ENCODE peak calls at places on chromosomes 4 and X, in six cellular contexts. X is GDM1; Q is neural crest cell; B is coronary artery; P is stimulated activated CD4-positive, alpha-beta T cell treated with anti-CD3 and anti-CD28 coated beads, Interleukin-12 subunit alpha, Interleukin-12 subunit beta, amount 100 ng/mL, for 48 hours; N is BJ. Y is an unnamed sample.

GRCh38 chr4:1247811-1248261 is 1.1 kb downstream of the CTBP1 start:
- DNase-seq in X (no peak), Q (no peak), B (peak), P (no peak), N (no peak), Y (no peak)

GRCh38 chrX:79133897-79134296 is 10.6 kb upstream of the GPR174 start:
- DNase-seq in X (no peak), Q (no peak), B (no peak), P (no peak), N (no peak), Y (no peak)

GRCh38 chr4:183728223-183729068 is 69.4 kb downstream of the TRAPPC11 start:
- DNase-seq in X (no peak), Q (no peak), B (no peak), P (no peak), N (no peak), Y (no peak)

GRCh38 chr4:72216539-72217277 is 184.9 kb downstream of the NPFFR2 start:
- DNase-seq in X (no peak), Q (no peak), B (no peak), P (no peak), N (no peak), Y (no peak)

GRCh38 chrX:116009871-116010710 is 160.5 kb upstream of the AGTR2 start:
- DNase-seq in X (no peak), Q (no peak), B (no peak), P (no peak), N (no peak), Y (no peak)

GRCh38 chr4:130648570-130648969 is 1552.6 kb downstream of the C4orf33 start:
- DNase-seq in X (no peak), Q (no peak), B (no peak), P (no peak), N (no peak), Y (no peak)

GRCh38 chrX:133958997-133959688 is 26.3 kb downstream of the GPC3 start:
- DNase-seq in X (no peak), Q (no peak), B (no peak), P (no peak), N (no peak), Y (no peak)

GRCh38 chr4:45183905-45184304 is 457.5 kb upstream of the GNPDA2 start:
- DNase-seq in X (no peak), Q (no peak), B (no peak), P (no peak), N (no peak), Y (no peak)